ENCODE peak calls at places on chromosomes 3 and 15, in five cellular contexts. Q is A549, W is omental fat pad, E is cardiac fibroblast, O is B cell. S is an unnamed sample.
A peak's percentile ranks its signal among the peaks of the same experiment; 100 is the strongest.

GRCh38 chr3:149487598-149488197 is 13.2 kb downstream of the TM4SF4 start:
- DNase-seq in Q (no peak), W (no peak), E (no peak), O (no peak), S (peak; percentile 38)

GRCh38 chr3:120416868-120417267 is 33.9 kb downstream of the FSTL1 start:
- DNase-seq in Q (no peak), W (no peak), E (no peak), O (no peak), S (no peak)

GRCh38 chr3:23952646-23953045 is 7.6 kb downstream of the NR1D2 start:
- DNase-seq in Q (no peak), W (no peak), E (peak; percentile 54), O (peak; percentile 57), S (no peak)

GRCh38 chr3:13164893-13165492 is 91.8 kb upstream of the IQSEC1 start:
- DNase-seq in Q (no peak), W (no peak), E (no peak), O (no peak), S (no peak)

GRCh38 chr3:160402249-160403027 is 3.0 kb downstream of the SMC4 start:
- DNase-seq in Q (no peak), W (no peak), E (peak; percentile 45), O (no peak), S (no peak)

GRCh38 chr3:182389041-182389815 is 404.1 kb upstream of the ATP11B start:
- DNase-seq in Q (no peak), W (no peak), E (no peak), O (no peak), S (no peak)

GRCh38 chr15:64503640-64504039 is 43.3 kb downstream of the ZNF609 start:
- DNase-seq in Q (no peak), W (no peak), E (no peak), O (no peak), S (no peak)

GRCh38 chr15:57769266-57769665 is 62.8 kb downstream of the POLR2M start:
- DNase-seq in Q (no peak), W (no peak), E (peak; percentile 89), O (no peak), S (no peak)

GRCh38 chr15:33026614-33027013 is 167.9 kb downstream of the FMN1 start:
- DNase-seq in Q (no peak), W (no peak), E (no peak), O (no peak), S (no peak)

GRCh38 chr3:172213168-172213567 is 173.8 kb downstream of the FNDC3B start:
- DNase-seq in Q (no peak), W (no peak), E (peak; percentile 71), O (no peak), S (peak; percentile 49)

GRCh38 chr15:38475361-38475760 is 21.4 kb downstream of the FAM98B start:
- DNase-seq in Q (no peak), W (no peak), E (no peak), O (no peak), S (no peak)

GRCh38 chr3:72042397-72043211 is 257.7 kb upstream of the PROK2 start:
- DNase-seq in Q (no peak), W (no peak), E (peak; percentile 28), O (no peak), S (no peak)

GRCh38 chr15:40825661-40826088 is 2.8 kb downstream of the PPP1R14D start:
- DNase-seq in Q (no peak), W (no peak), E (peak; percentile 11), O (no peak), S (no peak)

GRCh38 chr3:32374788-32375595 is 16.7 kb upstream of the CMTM7 start:
- DNase-seq in Q (peak; percentile 54), W (peak; percentile 55), E (peak; percentile 87), O (peak; percentile 51), S (peak; percentile 57)

GRCh38 chr3:12934431-12934830 is 93.1 kb upstream of the RPL32 start:
- DNase-seq in Q (no peak), W (no peak), E (peak; percentile 50), O (no peak), S (no peak)

GRCh38 chr3:43894176-43895049 is 203.7 kb downstream of the ABHD5 start:
- DNase-seq in Q (peak; percentile 45), W (no peak), E (peak; percentile 69), O (peak; percentile 60), S (peak; percentile 75)
- TF ChIP-seq CTCF in Q (no peak), W (no peak), E (no peak), O (no peak), S (no peak)

GRCh38 chr3:20245781-20246180 is 59.8 kb upstream of the SGO1 start:
- DNase-seq in Q (no peak), W (no peak), E (no peak), O (no peak), S (no peak)
- TF ChIP-seq CTCF in Q (no peak), W (no peak), E (peak; percentile 4), O (no peak), S (no peak)

DNA sequence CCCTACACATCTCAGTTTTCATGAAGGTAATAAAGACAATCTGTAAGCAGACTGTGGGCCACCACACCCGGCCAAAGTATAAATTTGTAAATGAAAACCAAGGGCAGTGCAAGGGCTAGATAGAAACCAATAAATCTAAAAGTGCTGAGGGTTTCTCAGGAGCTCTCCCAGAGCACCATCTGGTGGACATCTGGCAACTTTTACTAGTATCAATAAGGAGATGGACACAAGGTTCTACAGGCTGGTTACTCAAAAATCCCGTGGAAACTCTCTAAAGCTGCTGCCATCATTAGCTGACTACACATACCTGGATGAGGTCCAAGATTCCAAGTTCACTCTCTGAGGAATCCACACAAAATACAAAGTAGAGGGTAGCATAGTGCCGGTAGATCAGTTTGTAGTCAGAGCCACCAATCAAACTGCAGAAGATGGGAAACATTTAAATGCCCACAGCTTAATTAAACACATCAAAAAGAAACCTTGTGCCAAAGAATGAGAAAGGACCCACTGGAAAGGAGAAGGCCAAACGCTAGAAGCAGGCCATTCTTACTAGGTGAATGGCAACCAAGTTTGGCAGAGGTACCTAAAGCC is 5.5 kb downstream of the AP3S2 start:
- DNase-seq in Q (peak; percentile 44), W (no peak), E (peak; percentile 80), O (no peak), S (no peak)
- TF ChIP-seq CTCF in Q (peak; percentile 79), W (no peak), E (peak; percentile 56), O (no peak), S (no peak)

GRCh38 chr3:101851072-101851471 is 1.8 kb downstream of the NFKBIZ start:
- DNase-seq in Q (no peak), W (no peak), E (no peak), O (no peak), S (no peak)

GRCh38 chr3:101848326-101848725 is 988 bp upstream of the NFKBIZ start:
- DNase-seq in Q (no peak), W (no peak), E (no peak), O (no peak), S (no peak)

GRCh38 chr3:101848754-101849713 is at the start of gene NFKBIZ:
- DNase-seq in Q (peak; percentile 91), W (peak; percentile 87), E (peak; percentile 94), O (peak; percentile 97), S (peak; percentile 96)

GRCh38 chr3:101850327-101851048 is 1.2 kb downstream of the NFKBIZ start:
- DNase-seq in Q (no peak), W (no peak), E (peak; percentile 86), O (peak; percentile 49), S (peak; percentile 38)

DNA sequence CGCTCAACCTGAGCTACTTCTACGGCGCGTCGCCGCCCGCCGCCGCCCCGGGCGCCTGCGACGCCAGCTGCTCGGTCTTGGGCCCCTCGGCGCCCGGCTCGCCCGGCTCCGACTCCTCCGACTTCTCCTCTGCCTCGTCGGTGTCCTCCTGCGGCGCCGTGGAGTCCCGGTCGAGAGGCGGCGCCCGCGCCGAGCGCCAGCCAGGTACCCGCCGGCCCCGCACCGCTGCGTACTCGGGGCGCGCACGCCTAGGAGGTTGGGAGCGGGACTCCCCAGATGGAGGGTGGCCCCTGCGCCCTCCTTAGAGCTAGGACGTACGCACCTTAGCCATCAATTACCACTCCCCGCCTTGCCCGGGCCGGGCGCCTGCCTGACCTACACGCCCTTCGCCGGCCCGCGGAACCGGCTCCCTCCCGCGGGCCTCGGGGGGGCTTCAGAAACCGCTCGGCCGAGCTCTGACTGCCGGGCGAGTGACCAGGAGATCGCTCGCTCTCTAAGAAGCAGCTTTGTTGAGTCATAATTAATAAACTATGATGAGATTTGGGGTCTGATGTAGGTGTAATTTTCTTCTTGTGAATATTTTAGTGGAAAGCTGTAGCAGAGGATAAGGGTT is 506 bp downstream of the NFKBIZ start:
- DNase-seq in Q (no peak), W (no peak), E (peak; percentile 22), O (peak; percentile 77), S (peak; percentile 46)
- TF ChIP-seq CTCF in Q (peak; percentile 26), W (no peak), E (no peak), O (no peak), S (peak; percentile 43)

S was measured in GM13976.